ENCODE peak calls at places on chromosomes 7 and 10, in nine cellular contexts. H, E, V, Q, B, O, U, C and A are unnamed samples.

GRCh38 chr7:72099784-72100183 is 312.4 kb downstream of the CALN1 start:
- DNase-seq in B (no peak), C (no peak), O (no peak), U (no peak), H (no peak), V (no peak), Q (no peak), E (no peak), A (no peak)

GRCh38 chr7:100353685-100354330 is 4.1 kb upstream of the PILRB start:
- DNase-seq in Q (no peak), V (no peak), C (no peak), H (no peak), B (no peak), E (no peak), O (no peak), U (peak), A (no peak)

GRCh38 chr7:121369462-121369861 is 26.6 kb downstream of the FAM3C start:
- DNase-seq in U (no peak), V (peak), Q (no peak), C (peak), O (peak), H (no peak), B (no peak), E (no peak), A (peak)

GRCh38 chr7:94304878-94305277 is 89.8 kb upstream of the COL1A2 start:
- DNase-seq in O (no peak), E (no peak), Q (no peak), V (no peak), H (no peak), U (no peak), C (no peak), B (no peak), A (no peak)

GRCh38 chr10:102801496-102801895 is 35.7 kb downstream of the CYP17A1 start:
- DNase-seq in O (peak), C (no peak), H (no peak), U (no peak), B (no peak), E (peak), Q (no peak), V (peak), A (no peak)

GRCh38 chr7:52507546-52507945 is 527.9 kb upstream of the POM121L12 start:
- DNase-seq in Q (no peak), V (no peak), B (no peak), E (no peak), C (no peak), U (no peak), O (no peak), H (no peak), A (no peak)

GRCh38 chr10:35027567-35027966 is 62.6 kb downstream of the CUL2 start:
- DNase-seq in B (no peak), O (peak), U (no peak), E (peak), Q (no peak), C (peak), H (no peak), V (no peak), A (peak)

GRCh38 chr7:68938151-68938550 is 660.1 kb upstream of the AUTS2 start:
- DNase-seq in H (no peak), E (no peak), U (no peak), Q (no peak), O (no peak), B (no peak), V (no peak), C (no peak), A (no peak)

GRCh38 chr7:20786779-20787651 is at the start of gene SP8:
- DNase-seq in E (peak), V (no peak), B (no peak), Q (no peak), U (no peak), O (no peak), C (no peak), H (peak), A (peak)

GRCh38 chr10:24469993-24470392 is 253.7 kb downstream of the ARHGAP21 start:
- DNase-seq in Q (no peak), O (no peak), U (no peak), C (peak), H (no peak), E (no peak), V (no peak), B (peak), A (no peak)

GRCh38 chr7:151539055-151539714 is 19.5 kb upstream of the RHEB start:
- DNase-seq in B (no peak), H (no peak), V (no peak), C (no peak), O (no peak), U (no peak), E (no peak), Q (no peak), A (no peak)

GRCh38 chr10:5618042-5618441 is 48.4 kb downstream of the ASB13 start:
- DNase-seq in H (no peak), C (no peak), U (no peak), O (no peak), B (no peak), Q (no peak), E (peak), V (no peak), A (peak)

GRCh38 chr7:135562720-135563119 is 5.0 kb downstream of the NUP205 start:
- DNase-seq in U (no peak), V (no peak), H (peak), B (no peak), O (no peak), C (peak), E (peak), Q (no peak), A (no peak)

GRCh38 chr10:30007406-30007805 is 52.0 kb downstream of the JCAD start:
- DNase-seq in E (no peak), O (no peak), V (no peak), C (no peak), U (no peak), B (no peak), H (no peak), Q (no peak), A (no peak)

GRCh38 chr10:46240684-46241565 is 45.9 kb upstream of the ANTXRL start:
- DNase-seq in V (no peak), H (no peak), C (no peak), U (no peak), O (no peak), B (no peak), E (no peak), Q (no peak), A (no peak)

GRCh38 chr10:436911-437665 is 252.4 kb downstream of the DIP2C start:
- DNase-seq in B (no peak), Q (no peak), H (peak), O (no peak), U (no peak), E (no peak), V (no peak), C (peak), A (no peak)

GRCh38 chr7:2886900-2887299 is 42.8 kb upstream of the GNA12 start:
- DNase-seq in H (peak), Q (peak), U (peak), B (peak), O (peak), E (peak), C (peak), V (peak), A (peak)

GRCh38 chr10:50501899-50502556 is 121.7 kb downstream of the SGMS1 start:
- DNase-seq in E (peak), U (no peak), Q (no peak), V (no peak), B (no peak), C (peak), O (peak), H (no peak), A (no peak)

GRCh38 chr7:149209518-149210269 is 14.3 kb downstream of the ZNF282 start:
- DNase-seq in U (peak), H (peak), E (peak), C (peak), V (peak), B (no peak), O (peak), Q (peak), A (peak)

GRCh38 chr7:34558026-34558425 is 100.0 kb upstream of the NPSR1 start:
- DNase-seq in U (no peak), E (no peak), Q (no peak), C (no peak), H (no peak), O (no peak), B (no peak), V (no peak), A (no peak)

GRCh38 chr10:8061274-8062211 is 7.1 kb downstream of the GATA3 start:
- DNase-seq in C (no peak), V (no peak), E (no peak), Q (no peak), B (no peak), U (no peak), O (no peak), H (no peak), A (no peak)

GRCh38 chr10:33010132-33011037 is 52.4 kb upstream of the ITGB1 start:
- DNase-seq in Q (peak), U (no peak), B (peak), E (peak), O (peak), H (peak), V (peak), C (peak), A (peak)

GRCh38 chr7:27466703-27467102 is 196.0 kb downstream of the HIBADH start:
- DNase-seq in C (no peak), B (no peak), O (no peak), H (no peak), Q (no peak), U (no peak), V (no peak), E (no peak), A (no peak)

GRCh38 chr10:29377333-29377961 is 88.6 kb downstream of the LYZL1 start:
- DNase-seq in C (peak), B (no peak), Q (peak), H (no peak), V (peak), O (peak), E (peak), U (peak), A (peak)

GRCh38 chr10:108434818-108435217 is 1270.3 kb upstream of the SORCS1 start:
- DNase-seq in V (no peak), E (no peak), C (peak), U (no peak), O (no peak), Q (no peak), H (no peak), B (no peak), A (no peak)

GRCh38 chr10:117201826-117202225 is 4.5 kb downstream of the KCNK18 start:
- DNase-seq in U (no peak), E (no peak), O (no peak), V (no peak), C (no peak), Q (no peak), B (no peak), H (no peak), A (no peak)

GRCh38 chr10:101467286-101467770 is 113.4 kb downstream of the BTRC start:
- DNase-seq in V (peak), O (peak), B (peak), Q (peak), C (peak), H (no peak), E (peak), U (peak), A (peak)

GRCh38 chr10:86160890-86161585 is 205.6 kb downstream of the GRID1 start:
- DNase-seq in B (no peak), C (no peak), O (no peak), H (no peak), U (no peak), V (no peak), E (peak), Q (peak), A (peak)

GRCh38 chr7:74092964-74093339 is 9.3 kb downstream of the LIMK1 start:
- DNase-seq in C (no peak), B (no peak), E (no peak), U (peak), Q (no peak), H (no peak), O (peak), V (no peak), A (no peak)

GRCh38 chr7:64946772-64947171 is 43.7 kb downstream of the ZNF273 start:
- DNase-seq in C (peak), Q (no peak), U (peak), H (peak), E (no peak), V (no peak), B (no peak), O (peak), A (no peak)

GRCh38 chr7:98993024-98993897 is 114.9 kb downstream of the TRRAP start:
- DNase-seq in U (no peak), V (no peak), B (no peak), O (no peak), C (no peak), E (no peak), Q (no peak), H (no peak), A (no peak)

GRCh38 chr7:80357530-80357929 is 154.3 kb downstream of the GNAT3 start:
- DNase-seq in H (no peak), B (no peak), Q (no peak), O (peak), E (no peak), C (no peak), V (peak), U (no peak), A (peak)

GRCh38 chr7:7077945-7078344 is 104.4 kb upstream of the C1GALT1 start:
- DNase-seq in U (no peak), O (no peak), H (no peak), B (no peak), E (no peak), Q (no peak), C (no peak), V (no peak), A (no peak)

DNA sequence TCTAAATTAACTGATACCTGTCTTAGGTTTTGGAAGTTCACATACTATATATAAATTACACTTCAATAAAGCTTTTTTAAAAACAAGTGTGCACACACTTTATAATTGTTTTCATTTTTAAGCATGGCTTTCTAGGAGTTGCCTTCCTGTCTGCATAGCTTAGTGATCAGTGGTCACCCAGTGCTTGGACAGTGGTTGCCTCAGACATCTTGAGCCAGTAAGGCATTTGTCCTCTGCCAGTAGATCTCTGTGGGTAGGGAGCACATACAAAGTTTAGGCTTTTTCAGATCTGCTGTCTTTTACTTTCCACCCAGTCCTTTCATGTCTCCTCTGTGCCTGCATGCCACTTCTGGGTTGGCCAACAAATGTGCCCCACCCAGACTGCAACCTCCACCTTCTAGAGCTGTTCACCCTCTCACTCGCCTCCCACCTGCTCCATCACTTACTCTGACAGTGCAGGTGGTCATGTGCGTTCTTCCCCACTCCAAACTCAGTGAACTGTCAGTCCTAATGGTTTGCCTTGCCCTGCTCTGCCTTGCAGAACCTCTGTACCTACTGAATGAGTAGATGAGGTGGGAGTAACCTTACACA is 31.7 kb downstream of the TPST1 start:
- DNase-seq in O (no peak), U (no peak), Q (no peak), B (no peak), C (no peak), E (no peak), H (no peak), V (no peak), A (no peak)
- TF ChIP-seq CTCF in O (no peak), U (no peak), Q (no peak), B (no peak), C (no peak), E (no peak), H (no peak), V (no peak), A (no peak)

DNA sequence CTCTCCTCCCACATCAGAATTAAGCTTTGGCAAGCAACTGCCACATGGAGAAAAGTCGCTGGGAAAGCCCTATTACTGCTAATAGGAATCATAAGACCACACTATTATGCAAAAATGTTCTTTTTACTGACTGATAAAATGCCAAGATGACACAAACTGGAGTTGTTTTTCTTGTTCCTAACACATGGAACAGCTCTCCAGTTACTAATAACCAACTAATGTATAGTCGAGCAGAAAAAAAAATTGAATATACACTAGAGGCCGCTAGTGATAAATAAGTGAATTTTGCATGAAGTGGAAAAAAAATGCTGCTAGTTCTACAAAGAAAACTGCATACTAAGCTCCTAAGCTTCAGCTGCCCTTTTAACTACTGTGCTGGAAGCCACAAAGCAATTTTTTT is 165.6 kb downstream of the TPK1 start:
- DNase-seq in O (peak), U (peak), H (no peak), C (peak), V (no peak), B (no peak), E (peak), Q (peak), A (peak)
- TF ChIP-seq CTCF in O (no peak), U (peak), H (no peak), C (peak), V (no peak), B (no peak), E (no peak), Q (no peak), A (peak)

GRCh38 chr7:44128721-44129582 is 5.6 kb upstream of the POLD2 start:
- DNase-seq in E (no peak), Q (no peak), V (no peak), U (no peak), H (no peak), B (no peak), C (no peak), O (no peak), A (no peak)

GRCh38 chr7:44133295-44133694 is 7.8 kb downstream of the MYL7 start:
- DNase-seq in C (no peak), B (no peak), E (no peak), V (no peak), Q (no peak), H (no peak), O (no peak), U (no peak), A (no peak)

GRCh38 chr7:44132039-44132438 is 8.7 kb upstream of the POLD2 start:
- DNase-seq in V (no peak), C (no peak), H (no peak), O (peak), B (no peak), Q (no peak), E (no peak), U (no peak), A (no peak)

GRCh38 chr7:44134943-44135628 is 6.0 kb downstream of the MYL7 start:
- DNase-seq in B (no peak), C (no peak), H (no peak), E (peak), O (no peak), Q (no peak), U (no peak), V (no peak), A (peak)

DNA sequence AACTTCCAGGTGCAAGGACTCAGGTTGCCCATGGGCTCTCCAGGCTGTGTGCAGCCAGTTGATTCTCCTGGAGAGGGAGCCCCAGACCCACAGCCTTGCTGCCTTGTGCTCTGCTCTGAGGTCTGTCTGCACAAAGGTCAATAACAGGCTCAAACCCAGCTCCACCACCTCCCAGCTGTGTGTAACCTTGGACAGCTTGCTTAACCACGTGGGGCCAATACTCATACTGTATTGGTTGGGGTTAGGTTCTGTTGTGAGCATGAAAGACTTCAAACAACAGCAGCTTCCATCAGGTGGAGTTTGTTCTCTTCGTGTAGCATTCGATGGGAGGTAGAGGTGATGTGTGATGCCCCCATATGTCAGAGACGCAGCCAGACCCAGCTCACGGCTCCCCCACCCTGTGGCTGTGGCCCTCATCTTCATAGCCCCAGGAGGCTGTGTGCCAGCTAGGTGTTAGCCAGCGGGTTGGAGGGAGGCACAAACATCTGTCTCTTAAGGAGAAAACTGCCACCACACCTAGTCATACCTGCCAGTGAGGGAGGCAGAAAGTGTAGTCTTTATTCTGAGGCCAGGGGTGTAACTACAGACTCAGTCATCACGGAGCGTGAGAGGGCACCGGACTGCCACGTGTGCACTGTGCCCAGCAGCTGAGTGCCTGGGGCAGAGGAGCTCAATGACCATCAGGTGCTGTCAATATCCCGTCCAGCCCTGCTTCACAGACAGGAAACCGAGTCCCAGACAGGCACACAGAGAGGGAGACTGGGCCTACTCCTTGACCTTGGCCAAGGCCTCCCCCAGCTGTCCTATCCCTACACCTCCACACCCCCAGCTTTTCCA is 8.0 kb upstream of the POLD2 start:
- DNase-seq in V (no peak), O (peak), B (peak), E (peak), U (peak), Q (peak), H (peak), C (peak), A (peak)
- TF ChIP-seq CTCF in V (peak), O (peak), B (no peak), E (peak), U (peak), Q (no peak), H (no peak), C (peak), A (peak)

DNA sequence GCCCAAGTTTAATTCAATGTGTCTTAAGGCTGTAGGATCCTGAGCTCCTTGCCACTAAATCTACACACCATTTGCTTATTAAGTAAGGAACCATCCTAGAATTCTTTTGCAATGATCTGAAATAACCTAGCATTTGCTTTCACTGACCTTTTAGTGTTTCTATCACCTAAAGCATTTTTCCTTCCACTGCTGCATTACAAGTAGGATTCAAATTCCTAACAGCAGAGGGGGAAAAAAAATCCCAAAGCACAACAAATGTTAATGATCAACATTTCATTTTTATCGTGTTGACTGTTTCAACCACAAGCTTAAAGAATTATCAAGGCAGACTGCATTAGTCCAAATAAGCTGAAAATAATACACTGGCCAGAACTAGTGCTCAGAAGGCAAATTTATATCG is 174.7 kb upstream of the TCF7L2 start:
- DNase-seq in Q (no peak), V (peak), C (no peak), O (peak), U (no peak), E (no peak), H (no peak), B (no peak), A (no peak)
- TF ChIP-seq CTCF in Q (no peak), V (peak), C (no peak), O (no peak), U (no peak), E (no peak), H (no peak), B (no peak), A (no peak)

DNA sequence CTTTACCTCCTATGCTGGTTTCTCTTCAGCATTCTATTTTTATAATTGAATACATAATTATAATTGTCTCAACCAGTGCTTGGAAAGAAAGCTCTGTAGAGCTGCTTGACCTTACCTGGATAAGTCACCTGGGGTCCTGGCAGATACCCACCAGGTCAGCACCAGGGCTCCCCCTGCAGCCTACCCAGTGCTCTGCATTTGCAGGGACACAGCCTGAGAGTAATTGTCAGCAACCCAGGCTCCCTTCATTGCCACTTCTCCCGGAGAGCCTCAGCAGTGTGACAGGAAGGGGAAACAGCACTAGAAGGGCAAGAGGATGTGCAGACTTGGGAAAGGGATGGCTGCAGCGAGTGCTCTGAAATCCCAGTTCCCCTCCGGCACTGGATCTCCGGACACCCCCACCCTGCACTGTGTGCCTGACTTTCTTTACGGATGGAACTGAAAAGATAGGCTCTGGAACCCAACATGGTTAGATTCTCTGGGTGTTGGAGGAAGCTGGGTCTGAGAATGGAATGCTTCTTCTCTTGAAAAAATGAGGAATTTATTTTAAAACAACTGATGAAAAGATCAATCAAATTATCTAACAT is 11.4 kb upstream of the PAX4 start:
- DNase-seq in H (peak), U (peak), C (peak), B (peak), E (peak), Q (peak), V (no peak), O (no peak), A (peak)
- TF ChIP-seq CTCF in H (peak), U (peak), C (peak), B (peak), E (peak), Q (peak), V (peak), O (peak), A (peak)